ENCODE peak calls at places on chromosome 21, in eight cellular contexts. O, M, D, U, T, E, K and P are unnamed samples.

GRCh38 chr21:16942703-16943102 is 570.1 kb upstream of the CXADR start:
- DNase-seq in M (no peak), E (no peak), K (peak; percentile 19), D (no peak), T (no peak), O (no peak), U (peak; percentile 46), P (no peak)

GRCh38 chr21:14403681-14404318 is 20.9 kb upstream of the HSPA13 start:
- DNase-seq in T (no peak), E (peak; percentile 58), D (no peak), U (peak; percentile 37), O (no peak), M (peak; percentile 27), K (peak; percentile 36), P (no peak)

GRCh38 chr21:46108827-46109226 is 10.9 kb downstream of the COL6A2 start:
- DNase-seq in O (no peak), D (no peak), T (no peak), E (no peak), U (no peak), M (no peak), K (no peak), P (no peak)

GRCh38 chr21:33800753-33801423 is 114.7 kb downstream of the ATP5PO start:
- DNase-seq in D (no peak), K (no peak), E (no peak), T (no peak), U (no peak), M (no peak), O (no peak), P (no peak)

GRCh38 chr21:21188513-21189188 is 190.4 kb downstream of the NCAM2 start:
- DNase-seq in T (no peak), U (no peak), K (no peak), E (no peak), M (no peak), O (no peak), D (no peak), P (no peak)

GRCh38 chr21:45353200-45353599 is 51.8 kb upstream of the COL18A1 start:
- DNase-seq in E (no peak), T (no peak), K (no peak), O (no peak), U (no peak), D (no peak), M (peak; percentile 44), P (no peak)

GRCh38 chr21:38988211-38989096 is 182.7 kb downstream of the ETS2 start:
- DNase-seq in K (no peak), O (no peak), D (no peak), E (no peak), T (no peak), M (no peak), U (no peak), P (no peak)

GRCh38 chr21:44726803-44727202 is 15.4 kb upstream of the TSPEAR start:
- DNase-seq in U (no peak), D (no peak), T (no peak), M (no peak), K (no peak), E (no peak), O (no peak), P (no peak)

GRCh38 chr21:28856588-28857250 is 136.0 kb downstream of the LTN1 start:
- DNase-seq in E (no peak), K (no peak), O (no peak), U (no peak), M (no peak), T (no peak), D (no peak), P (no peak)

GRCh38 chr21:35366348-35367085 is 317.4 kb upstream of the RUNX1 start:
- DNase-seq in U (no peak), M (peak; percentile 52), T (no peak), K (no peak), E (no peak), D (no peak), O (no peak), P (no peak)

GRCh38 chr21:17784604-17785402 is 34.4 kb downstream of the C21orf91 start:
- DNase-seq in D (no peak), O (no peak), M (peak; percentile 56), U (peak; percentile 2), E (peak; percentile 93), K (no peak), T (no peak), P (no peak)

GRCh38 chr21:45504021-45504515 is 38.2 kb downstream of the SLC19A1 start:
- DNase-seq in U (no peak), E (no peak), M (no peak), D (no peak), O (no peak), K (no peak), T (no peak), P (no peak)

GRCh38 chr21:37711294-37711844 is 204.9 kb downstream of the KCNJ6 start:
- DNase-seq in E (no peak), U (no peak), T (no peak), O (no peak), M (peak; percentile 52), D (no peak), K (no peak), P (no peak)

GRCh38 chr21:46634427-46634826 is 1.0 kb upstream of the PRMT2 start:
- DNase-seq in M (no peak), U (no peak), E (no peak), T (no peak), O (no peak), K (peak; percentile 60), D (no peak), P (no peak)

GRCh38 chr21:35521293-35521692 is 472.2 kb upstream of the RUNX1 start:
- DNase-seq in O (no peak), D (no peak), U (no peak), K (no peak), T (no peak), E (no peak), M (no peak), P (no peak)

GRCh38 chr21:46459024-46459355 is 299 bp downstream of the DIP2A start:
- DNase-seq in D (no peak), U (no peak), E (no peak), K (no peak), T (no peak), O (no peak), M (no peak), P (no peak)

GRCh38 chr21:42234464-42235241 is 15.7 kb downstream of the ABCG1 start:
- DNase-seq in U (no peak), D (peak; percentile 62), O (peak; percentile 58), E (peak; percentile 87), T (no peak), K (peak; percentile 68), M (peak; percentile 9), P (peak; percentile 55)

GRCh38 chr21:26795866-26796329 is 49.3 kb downstream of the ADAMTS1 start:
- DNase-seq in O (no peak), K (peak; percentile 1), T (peak; percentile 40), M (peak; percentile 77), E (no peak), D (no peak), U (peak; percentile 90), P (peak; percentile 41)

GRCh38 chr21:44735821-44736220 is 24.4 kb upstream of the TSPEAR start:
- DNase-seq in T (no peak), U (no peak), O (no peak), E (no peak), K (no peak), M (no peak), D (no peak), P (no peak)

GRCh38 chr21:35011681-35012080 is 37.4 kb downstream of the RUNX1 start:
- DNase-seq in U (peak; percentile 37), E (no peak), T (no peak), M (peak; percentile 70), D (no peak), O (no peak), K (no peak), P (no peak)

GRCh38 chr21:41425954-41426655 is at the start of gene MX1:
- DNase-seq in U (peak; percentile 60), M (peak; percentile 49), O (peak; percentile 74), K (peak; percentile 22), T (peak; percentile 63), E (peak; percentile 97), D (no peak), P (peak; percentile 22)

GRCh38 chr21:29360799-29361765 is 62.4 kb downstream of the BACH1 start:
- DNase-seq in D (no peak), K (peak; percentile 24), E (no peak), T (no peak), O (no peak), M (no peak), U (no peak), P (peak; percentile 15)

GRCh38 chr21:39185157-39185556 is 1.9 kb upstream of the PSMG1 start:
- DNase-seq in U (no peak), K (no peak), O (no peak), T (no peak), D (no peak), M (no peak), E (no peak), P (no peak)

GRCh38 chr21:26961704-26962103 is 5.2 kb downstream of the ADAMTS5 start:
- DNase-seq in M (no peak), D (no peak), O (no peak), E (no peak), U (peak; percentile 16), T (no peak), K (no peak), P (no peak)

GRCh38 chr21:42476493-42477342 is 19.3 kb downstream of the RSPH1 start:
- DNase-seq in O (no peak), M (no peak), E (peak; percentile 49), K (no peak), U (no peak), D (no peak), T (no peak), P (no peak)

GRCh38 chr21:25710550-25710949 is 24.2 kb downstream of the ATP5PF start:
- DNase-seq in T (no peak), U (no peak), D (no peak), K (no peak), E (no peak), M (no peak), O (no peak), P (no peak)

GRCh38 chr21:40548134-40548533 is 298.8 kb downstream of the DSCAM start:
- DNase-seq in T (no peak), D (no peak), E (no peak), M (no peak), U (no peak), K (no peak), O (no peak), P (no peak)

GRCh38 chr21:41865002-41865777 is 14.0 kb downstream of the PRDM15 start:
- DNase-seq in E (peak; percentile 89), K (no peak), O (no peak), U (no peak), T (no peak), D (no peak), M (no peak), P (no peak)

GRCh38 chr21:34639882-34640788 is 25.2 kb upstream of the RCAN1 start:
- DNase-seq in M (peak; percentile 27), D (no peak), U (peak; percentile 48), O (peak; percentile 23), K (no peak), T (no peak), E (peak; percentile 86), P (no peak)

GRCh38 chr21:46457801-46458314 is 833 bp upstream of the DIP2A start:
- DNase-seq in M (peak; percentile 46), O (peak; percentile 11), E (peak; percentile 69), T (no peak), D (no peak), U (peak; percentile 66), K (peak; percentile 41), P (peak; percentile 60)

GRCh38 chr21:45322231-45322959 is 34.7 kb upstream of the POFUT2 start:
- DNase-seq in U (no peak), T (no peak), M (no peak), E (no peak), O (no peak), D (no peak), K (no peak), P (no peak)

GRCh38 chr21:38999148-38999547 is 184.1 kb downstream of the PSMG1 start:
- DNase-seq in D (no peak), K (no peak), T (no peak), M (no peak), O (no peak), E (no peak), U (peak; percentile 29), P (no peak)

GRCh38 chr21:34545079-34545884 is 33.3 kb upstream of the KCNE1 start:
- DNase-seq in M (peak; percentile 73), K (peak; percentile 65), D (peak; percentile 41), U (peak; percentile 72), O (no peak), E (peak; percentile 86), T (no peak), P (peak; percentile 73)

GRCh38 chr21:17646790-17647189 is 34.1 kb upstream of the BTG3 start:
- DNase-seq in M (no peak), U (no peak), O (no peak), D (no peak), E (no peak), T (no peak), K (no peak), P (no peak)